ENCODE peak calls at places on chromosomes 1 and 21, in ten cellular contexts. One of them, this sample, is unnamed.
A peak's percentile ranks its signal among the peaks of the same experiment; 100 is the strongest.

GRCh38 chr1:41513388-41513745 is 28.9 kb upstream of the EDN2 start:
- DNase-seq in stomach: no peak
- DNase-seq in lower lobe of right lung: no peak
- DNase-seq in AG09309: no peak
- DNase-seq in AG04450: no peak
- DNase-seq in AG08395: no peak
- DNase-seq in stimulated activated CD4-positive, alpha-beta T cell treated with anti-CD3 and anti-CD28 coated beads, Interleukin-15, amount 100 ng/mL, for 24 hours: peak; percentile 52
- DNase-seq in HFF-Myc: no peak
- DNase-seq in uterus: no peak
- DNase-seq in 8988T: peak; percentile 76
- DNase-seq in this sample: no peak

GRCh38 chr1:182484531-182485257 is 34.7 kb downstream of the RGSL1 start:
- DNase-seq in stomach: no peak
- DNase-seq in lower lobe of right lung: no peak
- DNase-seq in AG09309: no peak
- DNase-seq in AG04450: no peak
- DNase-seq in AG08395: no peak
- DNase-seq in stimulated activated CD4-positive, alpha-beta T cell treated with anti-CD3 and anti-CD28 coated beads, Interleukin-15, amount 100 ng/mL, for 24 hours: peak; percentile 6
- DNase-seq in HFF-Myc: no peak
- DNase-seq in uterus: no peak
- DNase-seq in 8988T: no peak
- DNase-seq in this sample: no peak

GRCh38 chr1:189185077-189185476 is 1292.6 kb downstream of the BRINP3 start:
- DNase-seq in stomach: no peak
- DNase-seq in lower lobe of right lung: no peak
- DNase-seq in AG09309: no peak
- DNase-seq in AG04450: no peak
- DNase-seq in AG08395: no peak
- DNase-seq in stimulated activated CD4-positive, alpha-beta T cell treated with anti-CD3 and anti-CD28 coated beads, Interleukin-15, amount 100 ng/mL, for 24 hours: no peak
- DNase-seq in HFF-Myc: no peak
- DNase-seq in uterus: no peak
- DNase-seq in 8988T: no peak
- DNase-seq in this sample: no peak

GRCh38 chr1:107683198-107683657 is 281.8 kb downstream of the VAV3 start:
- DNase-seq in stomach: no peak
- DNase-seq in lower lobe of right lung: no peak
- DNase-seq in AG09309: no peak
- DNase-seq in AG04450: no peak
- DNase-seq in AG08395: peak; percentile 3
- DNase-seq in stimulated activated CD4-positive, alpha-beta T cell treated with anti-CD3 and anti-CD28 coated beads, Interleukin-15, amount 100 ng/mL, for 24 hours: no peak
- DNase-seq in HFF-Myc: no peak
- DNase-seq in uterus: no peak
- DNase-seq in 8988T: no peak
- DNase-seq in this sample: no peak

GRCh38 chr1:104733866-104734265 is 984.2 kb downstream of the AMY1C start:
- DNase-seq in stomach: no peak
- DNase-seq in lower lobe of right lung: no peak
- DNase-seq in AG09309: no peak
- DNase-seq in AG04450: no peak
- DNase-seq in AG08395: no peak
- DNase-seq in stimulated activated CD4-positive, alpha-beta T cell treated with anti-CD3 and anti-CD28 coated beads, Interleukin-15, amount 100 ng/mL, for 24 hours: no peak
- DNase-seq in HFF-Myc: no peak
- DNase-seq in uterus: no peak
- DNase-seq in 8988T: no peak
- DNase-seq in this sample: no peak

GRCh38 chr1:21284206-21285137 is 5.8 kb downstream of the ECE1 start:
- DNase-seq in stomach: peak; percentile 51
- DNase-seq in lower lobe of right lung: no peak
- DNase-seq in AG09309: no peak
- DNase-seq in AG04450: no peak
- DNase-seq in AG08395: no peak
- DNase-seq in stimulated activated CD4-positive, alpha-beta T cell treated with anti-CD3 and anti-CD28 coated beads, Interleukin-15, amount 100 ng/mL, for 24 hours: no peak
- DNase-seq in HFF-Myc: no peak
- DNase-seq in uterus: no peak
- DNase-seq in 8988T: no peak
- DNase-seq in this sample: no peak

GRCh38 chr1:229970714-229971113 is 96.3 kb upstream of the GALNT2 start:
- DNase-seq in stomach: no peak
- DNase-seq in lower lobe of right lung: no peak
- DNase-seq in AG09309: no peak
- DNase-seq in AG04450: no peak
- DNase-seq in AG08395: no peak
- DNase-seq in stimulated activated CD4-positive, alpha-beta T cell treated with anti-CD3 and anti-CD28 coated beads, Interleukin-15, amount 100 ng/mL, for 24 hours: no peak
- DNase-seq in HFF-Myc: no peak
- DNase-seq in uterus: no peak
- DNase-seq in 8988T: no peak
- DNase-seq in this sample: no peak

GRCh38 chr1:58460469-58460868 is 86.1 kb downstream of the OMA1 start:
- DNase-seq in stomach: no peak
- DNase-seq in lower lobe of right lung: no peak
- DNase-seq in AG09309: no peak
- DNase-seq in AG04450: no peak
- DNase-seq in AG08395: no peak
- DNase-seq in stimulated activated CD4-positive, alpha-beta T cell treated with anti-CD3 and anti-CD28 coated beads, Interleukin-15, amount 100 ng/mL, for 24 hours: no peak
- DNase-seq in HFF-Myc: peak; percentile 16
- DNase-seq in uterus: no peak
- DNase-seq in 8988T: no peak
- DNase-seq in this sample: peak; percentile 12

GRCh38 chr1:158248122-158248521 is 6.1 kb upstream of the CD1A start:
- DNase-seq in stomach: no peak
- DNase-seq in lower lobe of right lung: no peak
- DNase-seq in AG09309: no peak
- DNase-seq in AG04450: no peak
- DNase-seq in AG08395: no peak
- DNase-seq in stimulated activated CD4-positive, alpha-beta T cell treated with anti-CD3 and anti-CD28 coated beads, Interleukin-15, amount 100 ng/mL, for 24 hours: peak; percentile 47
- DNase-seq in HFF-Myc: no peak
- DNase-seq in uterus: no peak
- DNase-seq in 8988T: no peak
- DNase-seq in this sample: no peak

GRCh38 chr1:31657020-31657804 is 12.5 kb upstream of the PEF1 start:
- DNase-seq in stomach: no peak
- DNase-seq in lower lobe of right lung: no peak
- DNase-seq in AG09309: no peak
- DNase-seq in AG04450: no peak
- DNase-seq in AG08395: no peak
- DNase-seq in stimulated activated CD4-positive, alpha-beta T cell treated with anti-CD3 and anti-CD28 coated beads, Interleukin-15, amount 100 ng/mL, for 24 hours: no peak
- DNase-seq in HFF-Myc: no peak
- DNase-seq in uterus: no peak
- DNase-seq in 8988T: no peak
- DNase-seq in this sample: no peak

GRCh38 chr1:159084867-159085266 is 8.3 kb upstream of the AIM2 start:
- DNase-seq in stomach: no peak
- DNase-seq in lower lobe of right lung: no peak
- DNase-seq in AG09309: no peak
- DNase-seq in AG04450: no peak
- DNase-seq in AG08395: no peak
- DNase-seq in stimulated activated CD4-positive, alpha-beta T cell treated with anti-CD3 and anti-CD28 coated beads, Interleukin-15, amount 100 ng/mL, for 24 hours: no peak
- DNase-seq in HFF-Myc: no peak
- DNase-seq in uterus: no peak
- DNase-seq in 8988T: no peak
- DNase-seq in this sample: no peak

GRCh38 chr1:86421601-86422280 is 2.2 kb upstream of the CLCA2 start:
- DNase-seq in stomach: no peak
- DNase-seq in lower lobe of right lung: no peak
- DNase-seq in AG09309: no peak
- DNase-seq in AG04450: no peak
- DNase-seq in AG08395: peak; percentile 23
- DNase-seq in stimulated activated CD4-positive, alpha-beta T cell treated with anti-CD3 and anti-CD28 coated beads, Interleukin-15, amount 100 ng/mL, for 24 hours: no peak
- DNase-seq in HFF-Myc: no peak
- DNase-seq in uterus: no peak
- DNase-seq in 8988T: no peak
- DNase-seq in this sample: peak; percentile 64

GRCh38 chr1:226919995-226920394 is 20.1 kb upstream of the COQ8A start:
- DNase-seq in stomach: no peak
- DNase-seq in lower lobe of right lung: no peak
- DNase-seq in AG09309: no peak
- DNase-seq in AG04450: no peak
- DNase-seq in AG08395: no peak
- DNase-seq in stimulated activated CD4-positive, alpha-beta T cell treated with anti-CD3 and anti-CD28 coated beads, Interleukin-15, amount 100 ng/mL, for 24 hours: no peak
- DNase-seq in HFF-Myc: no peak
- DNase-seq in uterus: no peak
- DNase-seq in 8988T: no peak
- DNase-seq in this sample: no peak

GRCh38 chr1:77900687-77901293 is 12.4 kb downstream of the NEXN start:
- DNase-seq in stomach: no peak
- DNase-seq in lower lobe of right lung: no peak
- DNase-seq in AG09309: no peak
- DNase-seq in AG04450: no peak
- DNase-seq in AG08395: peak; percentile 53
- DNase-seq in stimulated activated CD4-positive, alpha-beta T cell treated with anti-CD3 and anti-CD28 coated beads, Interleukin-15, amount 100 ng/mL, for 24 hours: peak; percentile 6
- DNase-seq in HFF-Myc: no peak
- DNase-seq in uterus: no peak
- DNase-seq in 8988T: no peak
- DNase-seq in this sample: peak; percentile 77

GRCh38 chr1:61708953-61709907 is 15.7 kb downstream of the TM2D1 start:
- DNase-seq in stomach: no peak
- DNase-seq in lower lobe of right lung: no peak
- DNase-seq in AG09309: no peak
- DNase-seq in AG04450: no peak
- DNase-seq in AG08395: no peak
- DNase-seq in stimulated activated CD4-positive, alpha-beta T cell treated with anti-CD3 and anti-CD28 coated beads, Interleukin-15, amount 100 ng/mL, for 24 hours: no peak
- DNase-seq in HFF-Myc: no peak
- DNase-seq in uterus: no peak
- DNase-seq in 8988T: no peak
- DNase-seq in this sample: peak; percentile 22

GRCh38 chr1:202014915-202015676 is 4.7 kb downstream of the ELF3 start:
- DNase-seq in stomach: peak; percentile 55
- DNase-seq in lower lobe of right lung: no peak
- DNase-seq in AG09309: no peak
- DNase-seq in AG04450: no peak
- DNase-seq in AG08395: no peak
- DNase-seq in stimulated activated CD4-positive, alpha-beta T cell treated with anti-CD3 and anti-CD28 coated beads, Interleukin-15, amount 100 ng/mL, for 24 hours: no peak
- DNase-seq in HFF-Myc: no peak
- DNase-seq in uterus: no peak
- DNase-seq in 8988T: no peak
- DNase-seq in this sample: no peak

GRCh38 chr21:21714396-21714795 is 716.2 kb downstream of the NCAM2 start:
- DNase-seq in stomach: no peak
- DNase-seq in lower lobe of right lung: no peak
- DNase-seq in AG09309: no peak
- DNase-seq in AG04450: peak; percentile 24
- DNase-seq in AG08395: peak; percentile 47
- DNase-seq in stimulated activated CD4-positive, alpha-beta T cell treated with anti-CD3 and anti-CD28 coated beads, Interleukin-15, amount 100 ng/mL, for 24 hours: no peak
- DNase-seq in HFF-Myc: peak; percentile 30
- DNase-seq in uterus: no peak
- DNase-seq in 8988T: no peak
- DNase-seq in this sample: peak; percentile 63

GRCh38 chr1:28027660-28028059 is 60.8 kb downstream of the EYA3 start:
- DNase-seq in stomach: no peak
- DNase-seq in lower lobe of right lung: no peak
- DNase-seq in AG09309: no peak
- DNase-seq in AG04450: no peak
- DNase-seq in AG08395: no peak
- DNase-seq in stimulated activated CD4-positive, alpha-beta T cell treated with anti-CD3 and anti-CD28 coated beads, Interleukin-15, amount 100 ng/mL, for 24 hours: no peak
- DNase-seq in HFF-Myc: no peak
- DNase-seq in uterus: no peak
- DNase-seq in 8988T: no peak
- DNase-seq in this sample: no peak

GRCh38 chr1:64917328-64917861 is 49.0 kb downstream of the JAK1 start:
- DNase-seq in stomach: peak; percentile 48
- DNase-seq in lower lobe of right lung: peak; percentile 54
- DNase-seq in AG09309: peak; percentile 99
- DNase-seq in AG04450: peak; percentile 97
- DNase-seq in AG08395: peak; percentile 96
- DNase-seq in stimulated activated CD4-positive, alpha-beta T cell treated with anti-CD3 and anti-CD28 coated beads, Interleukin-15, amount 100 ng/mL, for 24 hours: no peak
- DNase-seq in HFF-Myc: peak; percentile 89
- DNase-seq in uterus: peak; percentile 76
- DNase-seq in 8988T: peak; percentile 25
- DNase-seq in this sample: peak; percentile 97

GRCh38 chr1:155776414-155776813 is 80.6 kb downstream of the GON4L start:
- DNase-seq in stomach: no peak
- DNase-seq in lower lobe of right lung: no peak
- DNase-seq in AG09309: no peak
- DNase-seq in AG04450: no peak
- DNase-seq in AG08395: no peak
- DNase-seq in stimulated activated CD4-positive, alpha-beta T cell treated with anti-CD3 and anti-CD28 coated beads, Interleukin-15, amount 100 ng/mL, for 24 hours: no peak
- DNase-seq in HFF-Myc: peak; percentile 2
- DNase-seq in uterus: no peak
- DNase-seq in 8988T: no peak
- DNase-seq in this sample: peak; percentile 25

GRCh38 chr1:211633523-211633843 is 41.9 kb downstream of the NEK2 start:
- DNase-seq in stomach: no peak
- DNase-seq in lower lobe of right lung: peak; percentile 8
- DNase-seq in AG09309: no peak
- DNase-seq in AG04450: no peak
- DNase-seq in AG08395: no peak
- DNase-seq in stimulated activated CD4-positive, alpha-beta T cell treated with anti-CD3 and anti-CD28 coated beads, Interleukin-15, amount 100 ng/mL, for 24 hours: no peak
- DNase-seq in HFF-Myc: no peak
- DNase-seq in uterus: no peak
- DNase-seq in 8988T: no peak
- DNase-seq in this sample: no peak

GRCh38 chr1:1550591-1551432 is 10.4 kb upstream of the TMEM240 start:
- DNase-seq in stomach: no peak
- DNase-seq in lower lobe of right lung: no peak
- DNase-seq in AG09309: no peak
- DNase-seq in AG04450: no peak
- DNase-seq in AG08395: peak; percentile 64
- DNase-seq in stimulated activated CD4-positive, alpha-beta T cell treated with anti-CD3 and anti-CD28 coated beads, Interleukin-15, amount 100 ng/mL, for 24 hours: no peak
- DNase-seq in HFF-Myc: no peak
- DNase-seq in uterus: no peak
- DNase-seq in 8988T: peak; percentile 57
- DNase-seq in this sample: peak; percentile 56

GRCh38 chr1:192809286-192810252 is 730 bp downstream of the RGS2 start:
- DNase-seq in stomach: peak; percentile 35
- DNase-seq in lower lobe of right lung: peak; percentile 59
- DNase-seq in AG09309: no peak
- DNase-seq in AG04450: no peak
- DNase-seq in AG08395: peak; percentile 53
- DNase-seq in stimulated activated CD4-positive, alpha-beta T cell treated with anti-CD3 and anti-CD28 coated beads, Interleukin-15, amount 100 ng/mL, for 24 hours: peak; percentile 64
- DNase-seq in HFF-Myc: no peak
- DNase-seq in uterus: peak; percentile 47
- DNase-seq in 8988T: no peak
- DNase-seq in this sample: peak; percentile 72

GRCh38 chr1:203103201-203103600 is 17.4 kb upstream of the MYOG start:
- DNase-seq in stomach: peak; percentile 4
- DNase-seq in lower lobe of right lung: no peak
- DNase-seq in AG09309: no peak
- DNase-seq in AG04450: no peak
- DNase-seq in AG08395: no peak
- DNase-seq in stimulated activated CD4-positive, alpha-beta T cell treated with anti-CD3 and anti-CD28 coated beads, Interleukin-15, amount 100 ng/mL, for 24 hours: no peak
- DNase-seq in HFF-Myc: no peak
- DNase-seq in uterus: no peak
- DNase-seq in 8988T: no peak
- DNase-seq in this sample: no peak

GRCh38 chr1:12296623-12297022 is 66.8 kb downstream of the VPS13D start:
- DNase-seq in stomach: no peak
- DNase-seq in lower lobe of right lung: no peak
- DNase-seq in AG09309: peak; percentile 46
- DNase-seq in AG04450: no peak
- DNase-seq in AG08395: peak; percentile 70
- DNase-seq in stimulated activated CD4-positive, alpha-beta T cell treated with anti-CD3 and anti-CD28 coated beads, Interleukin-15, amount 100 ng/mL, for 24 hours: no peak
- DNase-seq in HFF-Myc: no peak
- DNase-seq in uterus: no peak
- DNase-seq in 8988T: no peak
- DNase-seq in this sample: peak; percentile 86

GRCh38 chr1:153985984-153986761 is at the start of gene RAB13:
- DNase-seq in stomach: peak; percentile 89
- DNase-seq in lower lobe of right lung: peak; percentile 88
- DNase-seq in AG09309: peak; percentile 52
- DNase-seq in AG04450: no peak
- DNase-seq in AG08395: peak; percentile 95
- DNase-seq in stimulated activated CD4-positive, alpha-beta T cell treated with anti-CD3 and anti-CD28 coated beads, Interleukin-15, amount 100 ng/mL, for 24 hours: no peak
- DNase-seq in HFF-Myc: peak; percentile 32
- DNase-seq in uterus: peak; percentile 88
- DNase-seq in 8988T: peak; percentile 70
- DNase-seq in this sample: peak; percentile 92

GRCh38 chr1:222794656-222795474 is 20.0 kb upstream of the DISP1 start:
- DNase-seq in stomach: peak; percentile 45
- DNase-seq in lower lobe of right lung: no peak
- DNase-seq in AG09309: no peak
- DNase-seq in AG04450: no peak
- DNase-seq in AG08395: no peak
- DNase-seq in stimulated activated CD4-positive, alpha-beta T cell treated with anti-CD3 and anti-CD28 coated beads, Interleukin-15, amount 100 ng/mL, for 24 hours: no peak
- DNase-seq in HFF-Myc: no peak
- DNase-seq in uterus: no peak
- DNase-seq in 8988T: no peak
- DNase-seq in this sample: no peak

GRCh38 chr1:109482242-109482641 is 1.5 kb upstream of the ATXN7L2 start:
- DNase-seq in stomach: no peak
- DNase-seq in lower lobe of right lung: no peak
- DNase-seq in AG09309: no peak
- DNase-seq in AG04450: no peak
- DNase-seq in AG08395: no peak
- DNase-seq in stimulated activated CD4-positive, alpha-beta T cell treated with anti-CD3 and anti-CD28 coated beads, Interleukin-15, amount 100 ng/mL, for 24 hours: no peak
- DNase-seq in HFF-Myc: no peak
- DNase-seq in uterus: no peak
- DNase-seq in 8988T: no peak
- DNase-seq in this sample: no peak